ENCODE peak calls at places on chromosomes 3 and 15, in four cellular contexts. One of them, this sample, is unnamed.

GRCh38 chr3:188327433-188327832 is 173.5 kb downstream of the LPP start:
- DNase-seq in ovary: no peak
- DNase-seq in GM12878: no peak
- DNase-seq in IMR-90: no peak
- DNase-seq in this sample: no peak

GRCh38 chr3:28601291-28601690 is 252.7 kb upstream of the AZI2 start:
- DNase-seq in ovary: no peak
- DNase-seq in GM12878: no peak
- DNase-seq in IMR-90: no peak
- DNase-seq in this sample: no peak

GRCh38 chr3:188948658-188949400 is 222.9 kb upstream of the TPRG1 start:
- DNase-seq in ovary: peak
- DNase-seq in GM12878: no peak
- DNase-seq in IMR-90: peak
- DNase-seq in this sample: peak

GRCh38 chr15:38843736-38844590 is 279.3 kb upstream of the RASGRP1 start:
- DNase-seq in ovary: no peak
- DNase-seq in GM12878: no peak
- DNase-seq in IMR-90: peak
- DNase-seq in this sample: no peak

GRCh38 chr3:38730281-38730680 is 80.8 kb upstream of the SCN5A start:
- DNase-seq in ovary: no peak
- DNase-seq in GM12878: no peak
- DNase-seq in IMR-90: peak
- DNase-seq in this sample: no peak

GRCh38 chr3:171379281-171379680 is 80.9 kb downstream of the TNIK start:
- DNase-seq in ovary: no peak
- DNase-seq in GM12878: no peak
- DNase-seq in IMR-90: peak
- DNase-seq in this sample: no peak

GRCh38 chr15:48940508-48940907 is 23.2 kb downstream of the SHC4 start:
- DNase-seq in ovary: no peak
- DNase-seq in GM12878: peak
- DNase-seq in IMR-90: peak
- DNase-seq in this sample: no peak

GRCh38 chr3:71444028-71444860 is 139.3 kb downstream of the FOXP1 start:
- DNase-seq in ovary: no peak
- DNase-seq in GM12878: peak
- DNase-seq in IMR-90: peak
- DNase-seq in this sample: peak

GRCh38 chr3:183275418-183275817 is 22.4 kb downstream of the B3GNT5 start:
- DNase-seq in ovary: no peak
- DNase-seq in GM12878: no peak
- DNase-seq in IMR-90: peak
- DNase-seq in this sample: no peak

GRCh38 chr3:156681003-156681402 is 6.6 kb downstream of the TIPARP start:
- DNase-seq in ovary: no peak
- DNase-seq in GM12878: no peak
- DNase-seq in IMR-90: peak
- DNase-seq in this sample: peak

GRCh38 chr3:134937256-134938023 is 142.4 kb downstream of the EPHB1 start:
- DNase-seq in ovary: no peak
- DNase-seq in GM12878: no peak
- DNase-seq in IMR-90: no peak
- DNase-seq in this sample: no peak

GRCh38 chr15:58360421-58361090 is 71.2 kb upstream of the LIPC start:
- DNase-seq in ovary: no peak
- DNase-seq in GM12878: no peak
- DNase-seq in IMR-90: no peak
- DNase-seq in this sample: no peak

GRCh38 chr15:23647421-23648375 is at the start of gene MAGEL2:
- DNase-seq in ovary: no peak
- DNase-seq in GM12878: no peak
- DNase-seq in IMR-90: no peak
- DNase-seq in this sample: no peak

GRCh38 chr15:58951388-58952060 is 18.0 kb upstream of the SLTM start:
- DNase-seq in ovary: no peak
- DNase-seq in GM12878: no peak
- DNase-seq in IMR-90: peak
- DNase-seq in this sample: peak

GRCh38 chr3:133856316-133856715 is 39.4 kb downstream of the RAB6B start:
- DNase-seq in ovary: no peak
- DNase-seq in GM12878: no peak
- DNase-seq in IMR-90: peak
- DNase-seq in this sample: no peak

GRCh38 chr3:105715372-105715771 is 153.4 kb downstream of the CBLB start:
- DNase-seq in ovary: no peak
- DNase-seq in GM12878: no peak
- DNase-seq in IMR-90: peak
- DNase-seq in this sample: no peak

GRCh38 chr3:31461441-31461840 is 71.3 kb upstream of the STT3B start:
- DNase-seq in ovary: no peak
- DNase-seq in GM12878: no peak
- DNase-seq in IMR-90: no peak
- DNase-seq in this sample: no peak

GRCh38 chr15:26129852-26130251 is 266.7 kb upstream of the ATP10A start:
- DNase-seq in ovary: no peak
- DNase-seq in GM12878: no peak
- DNase-seq in IMR-90: no peak
- DNase-seq in this sample: no peak

GRCh38 chr3:17973559-17973906 is 231.1 kb upstream of the TBC1D5 start:
- DNase-seq in ovary: no peak
- DNase-seq in GM12878: no peak
- DNase-seq in IMR-90: no peak
- DNase-seq in this sample: no peak

GRCh38 chr3:114839476-114839875 is 307.6 kb downstream of the ZBTB20 start:
- DNase-seq in ovary: no peak
- DNase-seq in GM12878: no peak
- DNase-seq in IMR-90: peak
- DNase-seq in this sample: no peak

GRCh38 chr15:50880651-50881114 is 27.8 kb upstream of the AP4E1 start:
- DNase-seq in ovary: no peak
- DNase-seq in GM12878: peak
- DNase-seq in IMR-90: peak
- DNase-seq in this sample: no peak

GRCh38 chr15:96331141-96331941 is 841 bp downstream of the NR2F2 start:
- DNase-seq in ovary: peak
- DNase-seq in GM12878: no peak
- DNase-seq in IMR-90: no peak
- DNase-seq in this sample: no peak

GRCh38 chr3:124862006-124862405 is 25.2 kb downstream of the ITGB5 start:
- DNase-seq in ovary: no peak
- DNase-seq in GM12878: no peak
- DNase-seq in IMR-90: no peak
- DNase-seq in this sample: no peak

GRCh38 chr15:78684645-78685044 is 43.6 kb upstream of the CHRNB4 start:
- DNase-seq in ovary: no peak
- DNase-seq in GM12878: no peak
- DNase-seq in IMR-90: no peak
- DNase-seq in this sample: no peak

GRCh38 chr3:39192490-39193092 is at the start of gene XIRP1:
- DNase-seq in ovary: no peak
- DNase-seq in GM12878: no peak
- DNase-seq in IMR-90: peak
- DNase-seq in this sample: no peak

GRCh38 chr3:55270976-55271375 is 216.1 kb downstream of the WNT5A start:
- DNase-seq in ovary: no peak
- DNase-seq in GM12878: no peak
- DNase-seq in IMR-90: peak
- DNase-seq in this sample: no peak

DNA sequence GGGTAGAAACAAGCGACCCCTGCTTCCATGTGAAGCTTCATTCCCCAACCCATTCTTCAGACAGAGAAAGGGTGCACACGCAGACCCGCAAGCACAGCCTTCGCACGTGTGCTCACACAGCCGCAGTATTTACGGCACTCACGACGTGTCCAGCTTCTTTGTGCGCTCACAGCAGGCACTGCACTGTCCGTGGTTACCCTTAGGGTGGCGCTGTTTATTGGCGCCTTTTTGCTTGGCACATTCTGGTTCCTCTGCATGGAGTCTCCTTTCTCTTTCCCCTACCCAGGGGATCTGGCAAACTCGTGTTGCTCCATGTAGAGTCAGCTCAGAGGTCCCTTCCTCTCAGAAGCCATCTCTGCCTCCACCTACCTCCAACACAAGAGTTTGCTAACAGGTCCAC is 115.1 kb downstream of the SLCO3A1 start:
- DNase-seq in ovary: no peak
- DNase-seq in GM12878: no peak
- DNase-seq in IMR-90: no peak
- DNase-seq in this sample: no peak
- TF ChIP-seq CTCF in ovary: no peak
- TF ChIP-seq CTCF in GM12878: no peak
- TF ChIP-seq CTCF in IMR-90: no peak
- TF ChIP-seq CTCF in this sample: no peak

GRCh38 chr15:85037617-85038016 is 56.0 kb downstream of the PDE8A start:
- DNase-seq in ovary: no peak
- DNase-seq in GM12878: no peak
- DNase-seq in IMR-90: no peak
- DNase-seq in this sample: no peak
- H3K27ac ChIP-seq in ovary: no peak
- H3K27ac ChIP-seq in GM12878: no peak
- H3K27ac ChIP-seq in IMR-90: no peak
- H3K27ac ChIP-seq in this sample: no peak

DNA sequence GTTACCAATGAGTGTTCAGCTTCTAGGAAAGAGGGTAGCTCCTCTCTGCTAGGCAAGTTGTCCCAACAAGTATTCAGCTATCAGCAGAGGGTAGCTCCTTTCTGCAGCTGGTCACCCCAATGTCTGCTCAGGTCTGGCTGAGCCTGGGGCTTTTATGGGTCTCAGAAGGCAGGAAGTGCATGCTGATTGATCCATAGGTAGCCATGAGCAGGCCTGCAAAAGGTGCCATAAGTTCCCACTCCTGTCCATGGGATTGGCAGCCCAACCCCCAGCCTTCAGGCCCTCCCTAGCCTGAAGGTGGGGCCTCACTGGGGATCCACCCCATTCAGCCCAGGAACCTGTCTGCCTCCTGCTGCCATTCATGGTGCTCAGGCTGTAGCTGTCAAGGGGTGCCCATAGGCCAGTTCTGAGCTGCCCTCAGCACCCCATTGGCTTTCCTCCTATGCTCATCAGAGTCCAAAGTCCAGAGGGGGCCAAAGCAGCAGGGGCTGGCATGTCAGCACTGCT is 34.6 kb upstream of the DNAJC13 start:
- DNase-seq in ovary: no peak
- DNase-seq in GM12878: no peak
- DNase-seq in IMR-90: no peak
- DNase-seq in this sample: no peak
- TF ChIP-seq POLR2A in ovary: no peak
- TF ChIP-seq POLR2A in GM12878: no peak
- TF ChIP-seq POLR2A in IMR-90: no peak
- TF ChIP-seq POLR2A in this sample: no peak

DNA sequence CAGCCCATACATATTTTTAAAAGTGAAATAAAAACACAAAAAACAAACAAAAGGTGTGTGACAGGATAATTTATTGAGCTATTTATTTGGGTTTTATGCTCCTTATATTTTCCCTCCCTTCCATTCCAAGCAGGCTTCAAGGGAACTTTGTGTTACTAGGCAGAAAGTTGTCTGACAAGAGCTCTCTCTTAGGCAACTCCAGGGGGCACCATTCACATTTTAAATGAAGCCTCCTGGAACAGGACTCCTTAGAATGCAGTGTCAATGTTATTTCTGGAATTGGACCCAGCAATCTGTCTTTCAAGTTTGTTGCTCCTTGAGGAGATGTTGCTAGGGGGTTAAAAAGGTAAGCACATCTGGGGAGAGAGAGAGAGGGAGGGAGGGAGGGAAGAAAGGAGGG is 5.4 kb upstream of the RFX7 start:
- DNase-seq in ovary: no peak
- DNase-seq in GM12878: no peak
- DNase-seq in IMR-90: peak
- DNase-seq in this sample: peak
- TF ChIP-seq CTCF in ovary: no peak
- TF ChIP-seq CTCF in GM12878: peak
- TF ChIP-seq CTCF in IMR-90: peak
- TF ChIP-seq CTCF in this sample: no peak